ENCODE peak calls at places on chromosomes 16 and 17, in nine cellular contexts. H, P, V, J, Z, I, L, F and G are unnamed samples.

GRCh38 chr16:73846292-73846849 is 450.2 kb upstream of the PSMD7 start:
- DNase-seq in P (no peak), L (no peak), I (no peak), H (no peak), F (no peak), J (no peak), Z (no peak), V (peak), G (no peak)

GRCh38 chr16:57083469-57083868 is 8.9 kb upstream of the CPNE2 start:
- DNase-seq in I (no peak), H (no peak), J (no peak), L (no peak), V (no peak), F (no peak), Z (no peak), P (no peak), G (no peak)

GRCh38 chr16:58510776-58511628 is 4.3 kb upstream of the SETD6 start:
- DNase-seq in I (no peak), Z (no peak), J (no peak), V (no peak), P (no peak), F (no peak), L (no peak), H (no peak), G (no peak)

GRCh38 chr17:30520436-30520835 is 43.2 kb downstream of the GOSR1 start:
- DNase-seq in H (no peak), I (no peak), L (no peak), F (peak), V (peak), J (no peak), Z (peak), P (no peak), G (no peak)

GRCh38 chr17:1049446-1050225 is 52.7 kb downstream of the TIMM22 start:
- DNase-seq in Z (no peak), H (no peak), P (no peak), L (no peak), J (no peak), V (no peak), F (no peak), I (no peak), G (no peak)

GRCh38 chr17:33209671-33210070 is 83.4 kb downstream of the ASIC2 start:
- DNase-seq in F (no peak), P (no peak), I (no peak), J (no peak), Z (no peak), L (no peak), V (no peak), H (no peak), G (no peak)

GRCh38 chr16:72189865-72190371 is 18.0 kb upstream of the PMFBP1 start:
- DNase-seq in F (no peak), J (no peak), Z (no peak), P (no peak), I (no peak), L (peak), H (no peak), V (peak), G (no peak)

GRCh38 chr16:70778901-70779309 is 22.1 kb downstream of the VAC14 start:
- DNase-seq in H (no peak), Z (no peak), I (no peak), V (peak), L (peak), P (no peak), J (no peak), F (peak), G (no peak)

GRCh38 chr17:68247445-68248198 is at the start of gene AMZ2:
- DNase-seq in J (peak), V (peak), L (peak), I (peak), F (peak), Z (peak), H (peak), P (peak), G (peak)

GRCh38 chr17:78172284-78173024 is 4.1 kb downstream of the SYNGR2 start:
- DNase-seq in H (no peak), F (no peak), I (no peak), P (no peak), L (no peak), Z (no peak), J (no peak), V (no peak), G (no peak)

GRCh38 chr16:68902376-68903345 is 59.3 kb downstream of the TANGO6 start:
- DNase-seq in F (peak), I (no peak), Z (peak), V (peak), L (peak), H (no peak), J (no peak), P (no peak), G (peak)

GRCh38 chr16:53091508-53092211 is 36.9 kb downstream of the CHD9 start:
- DNase-seq in V (peak), Z (peak), F (peak), L (no peak), H (no peak), J (no peak), I (no peak), P (no peak), G (peak)

GRCh38 chr17:48162946-48163506 is 55.5 kb downstream of the SNX11 start:
- DNase-seq in P (no peak), Z (no peak), I (no peak), L (peak), V (peak), J (no peak), F (no peak), H (no peak), G (no peak)

GRCh38 chr17:31754239-31754945 is 104.7 kb downstream of the COPRS start:
- DNase-seq in J (no peak), V (peak), Z (peak), I (no peak), H (no peak), P (no peak), F (no peak), L (peak), G (no peak)

GRCh38 chr16:90042946-90043514 is 23.8 kb upstream of the DBNDD1 start:
- DNase-seq in L (no peak), H (no peak), Z (no peak), I (no peak), F (no peak), P (no peak), J (no peak), V (no peak), G (no peak)

GRCh38 chr17:61415374-61416210 is 15.9 kb downstream of the TBX2 start:
- DNase-seq in I (no peak), Z (no peak), J (no peak), H (no peak), P (no peak), V (no peak), L (no peak), F (no peak), G (no peak)

GRCh38 chr16:66387817-66388332 is 21.4 kb downstream of the CDH5 start:
- DNase-seq in L (no peak), P (no peak), Z (no peak), J (no peak), H (no peak), F (no peak), I (no peak), V (no peak), G (no peak)

GRCh38 chr16:77330332-77331043 is 104.3 kb downstream of the ADAMTS18 start:
- DNase-seq in H (no peak), P (no peak), F (no peak), J (no peak), Z (no peak), V (no peak), L (no peak), I (no peak), G (no peak)

GRCh38 chr17:82939213-82940030 is 99.6 kb upstream of the ZNF750 start:
- DNase-seq in L (no peak), J (no peak), F (no peak), I (no peak), V (no peak), H (no peak), P (no peak), Z (no peak), G (no peak)

GRCh38 chr16:82078125-82078524 is 43.1 kb downstream of the HSD17B2 start:
- DNase-seq in V (no peak), I (no peak), F (no peak), P (no peak), L (no peak), J (no peak), H (no peak), Z (no peak), G (no peak)

GRCh38 chr17:27651411-27652345 is 20.7 kb downstream of the LGALS9 start:
- DNase-seq in Z (no peak), J (no peak), F (no peak), L (peak), H (no peak), I (peak), P (peak), V (peak), G (no peak)

GRCh38 chr17:60256174-60256573 is 106.4 kb downstream of the CA4 start:
- DNase-seq in I (no peak), L (no peak), F (no peak), P (no peak), H (no peak), J (no peak), V (no peak), Z (no peak), G (no peak)

GRCh38 chr17:15946611-15947120 is 1.7 kb downstream of the ADORA2B start:
- DNase-seq in H (no peak), V (peak), I (no peak), P (no peak), J (no peak), Z (no peak), L (peak), F (no peak), G (no peak)

GRCh38 chr16:1723450-1724147 is 17.6 kb downstream of the MAPK8IP3 start:
- DNase-seq in V (peak), L (peak), I (no peak), F (no peak), H (no peak), Z (no peak), P (no peak), J (no peak), G (no peak)

GRCh38 chr16:31568577-31569359 is 41.1 kb downstream of the AHSP start:
- DNase-seq in H (no peak), F (no peak), P (no peak), V (no peak), L (no peak), Z (no peak), I (no peak), J (no peak), G (no peak)

GRCh38 chr17:47604268-47604927 is 45.3 kb upstream of the KPNB1 start:
- DNase-seq in V (peak), F (no peak), H (no peak), P (no peak), Z (no peak), I (no peak), J (no peak), L (no peak), G (no peak)

GRCh38 chr17:7354262-7354781 is 634 bp upstream of the TMEM95 start:
- DNase-seq in V (peak), Z (no peak), J (no peak), H (no peak), L (peak), P (no peak), F (no peak), I (no peak), G (no peak)

GRCh38 chr17:45222273-45222993 is 748 bp downstream of the FMNL1 start:
- DNase-seq in V (no peak), J (no peak), I (no peak), Z (no peak), L (no peak), P (no peak), H (no peak), F (no peak), G (no peak)

GRCh38 chr17:45312477-45313418 is 4.1 kb downstream of the MAP3K14 start:
- DNase-seq in I (no peak), H (no peak), F (no peak), Z (no peak), L (peak), V (peak), J (no peak), P (no peak), G (no peak)